ENCODE peak calls at places on chromosome 14, in four cellular contexts. H is PC-3, W is tibial nerve, C is K562. Y is an unnamed sample. For H3K4me1, the result is how much of the 10 kb centered on the place peaks cover.

GRCh38 chr14:90495357-90496276 is 98.8 kb downstream of the CALM1 start:
- DNase-seq in H (peak), W (peak), C (peak), Y (peak)

GRCh38 chr14:100654814-100655795 is 67.9 kb upstream of the BEGAIN start:
- DNase-seq in H (peak), W (no peak), C (peak), Y (peak)

GRCh38 chr14:24430143-24430681 is 458 bp downstream of the KHNYN start:
- DNase-seq in H (peak), W (peak), C (peak), Y (peak)

GRCh38 chr14:30756594-30756993 is 117.8 kb upstream of the COCH start:
- DNase-seq in H (no peak), W (no peak), C (no peak), Y (no peak)

GRCh38 chr14:22379727-22380126 is 209.3 kb downstream of the DAD1 start:
- DNase-seq in H (peak), W (no peak), C (no peak), Y (no peak)

GRCh38 chr14:23186913-23187654 is 3.6 kb upstream of the SLC7A8 start:
- DNase-seq in H (peak), W (peak), C (peak), Y (no peak)

GRCh38 chr14:23449314-23449713 is 13.9 kb upstream of the MYH7 start:
- DNase-seq in H (no peak), W (no peak), C (no peak), Y (peak)

GRCh38 chr14:22200977-22201605 is 387.9 kb downstream of the DAD1 start:
- DNase-seq in H (peak), W (no peak), C (peak), Y (no peak)

GRCh38 chr14:80636071-80636470 is 305.5 kb downstream of the CEP128 start:
- DNase-seq in H (peak), W (no peak), C (no peak), Y (no peak)

GRCh38 chr14:77140343-77140936 is 1.2 kb downstream of the ZDHHC22 start:
- DNase-seq in H (no peak), W (no peak), C (no peak), Y (no peak)

GRCh38 chr14:106792543-106792942 is 1266.2 kb downstream of the TMEM121 start:
- DNase-seq in H (no peak), W (no peak), C (no peak), Y (no peak)

GRCh38 chr14:65703996-65704395 is 291.5 kb downstream of the FUT8 start:
- DNase-seq in H (no peak), W (no peak), C (no peak), Y (no peak)

GRCh38 chr14:101738921-101739320 is 22.6 kb upstream of the PPP2R5C start:
- DNase-seq in H (no peak), W (no peak), C (no peak), Y (no peak)

GRCh38 chr14:100546051-100546443 is 41.2 kb downstream of the BEGAIN start:
- DNase-seq in H (peak), W (no peak), C (no peak), Y (no peak)

GRCh38 chr14:78983126-78983525 is 813.0 kb downstream of the NRXN3 start:
- DNase-seq in H (no peak), W (no peak), C (no peak), Y (no peak)

GRCh38 chr14:21987937-21988336 is 314.3 kb upstream of the OR4E1 start:
- DNase-seq in H (peak), W (no peak), C (peak), Y (no peak)

GRCh38 chr14:80428171-80428570 is 216.9 kb upstream of the DIO2 start:
- DNase-seq in H (no peak), W (no peak), C (no peak), Y (no peak)

GRCh38 chr14:78202178-78202577 is 32.0 kb downstream of the NRXN3 start:
- DNase-seq in H (no peak), W (no peak), C (no peak), Y (no peak)

GRCh38 chr14:90644882-90645281 is 171.3 kb downstream of the TTC7B start:
- DNase-seq in H (no peak), W (peak), C (no peak), Y (no peak)

GRCh38 chr14:73269729-73270651 is 32.7 kb downstream of the PAPLN start:
- DNase-seq in H (no peak), W (no peak), C (no peak), Y (no peak)

GRCh38 chr14:93953263-93953662 is 23.1 kb downstream of the ASB2 start:
- DNase-seq in H (no peak), W (no peak), C (no peak), Y (no peak)

GRCh38 chr14:38387821-38388220 is 131.9 kb upstream of the CLEC14A start:
- DNase-seq in H (no peak), W (no peak), C (no peak), Y (no peak)

GRCh38 chr14:72738181-72738611 is 155.7 kb downstream of the DPF3 start:
- DNase-seq in H (no peak), W (no peak), C (no peak), Y (no peak)

GRCh38 chr14:71728386-71728785 is 203.8 kb upstream of the RGS6 start:
- DNase-seq in H (no peak), W (no peak), C (no peak), Y (no peak)

GRCh38 chr14:71725802-71726638 is 206.2 kb upstream of the RGS6 start:
- DNase-seq in H (peak), W (no peak), C (no peak), Y (no peak)

GRCh38 chr14:71729581-71729980 is 202.6 kb upstream of the RGS6 start:
- DNase-seq in H (no peak), W (no peak), C (no peak), Y (no peak)

GRCh38 chr14:71722885-71723284 is 209.3 kb upstream of the RGS6 start:
- DNase-seq in H (no peak), W (no peak), C (no peak), Y (no peak)

DNA sequence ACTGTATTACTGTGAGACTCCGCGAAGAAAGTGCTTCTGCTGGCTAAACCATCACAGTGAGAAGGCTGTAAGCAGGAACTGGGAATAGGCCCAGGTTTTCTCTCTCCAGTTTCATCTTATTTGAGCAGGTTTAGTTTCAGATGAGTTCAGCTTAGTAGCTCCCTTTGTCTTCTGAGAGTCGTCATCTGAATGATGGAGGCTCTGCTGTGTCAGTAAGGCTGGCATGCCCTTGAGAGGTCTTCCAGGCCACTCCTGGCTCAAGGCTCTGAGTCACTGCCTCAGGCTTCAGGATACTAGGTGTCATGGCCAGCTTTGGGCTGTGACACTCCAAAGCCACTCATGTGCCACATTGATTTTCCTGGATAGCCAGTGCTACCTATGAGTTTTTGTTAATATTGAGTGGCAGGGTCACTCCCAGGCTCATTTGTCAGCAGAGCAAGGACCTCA is 205.6 kb upstream of the RGS6 start:
- DNase-seq in H (no peak), W (no peak), C (no peak), Y (no peak)
- TF ChIP-seq CTCF in H (no peak), W (no peak), C (no peak), Y (no peak)

GRCh38 chr14:74739293-74740030 is 23.7 kb upstream of the YLPM1 start:
- DNase-seq in H (peak), W (no peak), C (no peak), Y (no peak)
- H3K4me1 ChIP-seq in H (under half), W (under half), C (under half), Y (under half)

GRCh38 chr14:26282578-26282977 is 315.3 kb downstream of the NOVA1 start:
- DNase-seq in H (no peak), W (no peak), C (no peak), Y (no peak)

GRCh38 chr14:26281280-26281998 is 316.4 kb downstream of the NOVA1 start:
- DNase-seq in H (peak), W (no peak), C (peak), Y (no peak)

GRCh38 chr14:26276757-26277156 is 321.1 kb downstream of the NOVA1 start:
- DNase-seq in H (peak), W (no peak), C (no peak), Y (no peak)
- TF ChIP-seq CTCF in H (peak), W (no peak), C (peak), Y (no peak)

DNA sequence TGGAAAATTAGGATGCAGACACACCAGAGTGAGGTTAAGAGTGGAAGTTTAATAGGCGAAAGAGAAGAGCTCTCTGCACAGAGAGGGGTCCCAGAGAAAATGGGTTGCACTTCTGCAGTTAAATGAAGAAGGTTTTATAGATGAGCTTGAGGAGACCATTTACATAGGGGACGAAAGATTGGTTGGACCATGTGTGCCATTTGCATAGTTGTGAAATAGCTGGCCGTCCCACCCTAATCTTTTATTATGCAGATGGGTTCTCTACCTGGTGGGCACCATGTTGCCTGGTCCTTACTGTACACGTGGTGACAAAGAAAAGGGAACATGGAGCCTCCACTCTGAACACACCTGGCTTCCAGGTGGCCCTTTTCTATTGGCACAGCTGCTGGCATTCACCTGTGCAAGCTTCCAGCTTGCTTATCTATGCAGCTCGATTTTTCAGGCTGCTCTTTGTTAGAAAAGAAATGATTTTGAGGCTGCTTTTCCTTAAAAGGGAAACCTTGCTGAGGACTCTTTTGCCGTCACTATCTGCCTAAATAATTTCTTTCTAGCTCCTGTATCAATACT is 67.1 kb upstream of the SRSF5 start:
- DNase-seq in H (no peak), W (no peak), C (no peak), Y (no peak)
- H3K4me1 ChIP-seq in H (under half), W (under half), C (half or more), Y (under half)

GRCh38 chr14:28300356-28300755 is 466.2 kb upstream of the FOXG1 start:
- DNase-seq in H (no peak), W (no peak), C (no peak), Y (no peak)

GRCh38 chr14:28298156-28298555 is 468.4 kb upstream of the FOXG1 start:
- DNase-seq in H (no peak), W (no peak), C (no peak), Y (no peak)

GRCh38 chr14:28299227-28299626 is 467.4 kb upstream of the FOXG1 start:
- DNase-seq in H (no peak), W (no peak), C (no peak), Y (no peak)

GRCh38 chr14:28297559-28297958 is 469.0 kb upstream of the FOXG1 start:
- DNase-seq in H (no peak), W (no peak), C (no peak), Y (no peak)

GRCh38 chr14:28294834-28295440 is 471.6 kb upstream of the FOXG1 start:
- DNase-seq in H (peak), W (no peak), C (peak), Y (no peak)
- TF ChIP-seq CTCF in H (peak), W (no peak), C (no peak), Y (no peak)

GRCh38 chr14:55665067-55665700 is 85.2 kb downstream of the KTN1 start:
- DNase-seq in H (no peak), W (no peak), C (no peak), Y (no peak)
- H3K4me1 ChIP-seq in H (under half), W (under half), C (under half), Y (under half)

GRCh38 chr14:60357551-60357930 is 108.5 kb downstream of the PPM1A start:
- DNase-seq in H (no peak), W (no peak), C (no peak), Y (no peak)

GRCh38 chr14:60356921-60357550 is 108.0 kb downstream of the PPM1A start:
- DNase-seq in H (no peak), W (no peak), C (no peak), Y (no peak)

GRCh38 chr14:60353410-60353809 is 104.4 kb downstream of the PPM1A start:
- DNase-seq in H (no peak), W (no peak), C (no peak), Y (no peak)

GRCh38 chr14:60350366-60350720 is 101.3 kb downstream of the PPM1A start:
- DNase-seq in H (peak), W (no peak), C (peak), Y (no peak)

GRCh38 chr14:60355768-60356167 is 106.7 kb downstream of the PPM1A start:
- DNase-seq in H (no peak), W (no peak), C (no peak), Y (no peak)
- TF ChIP-seq CTCF in H (no peak), W (no peak), C (no peak), Y (no peak)

GRCh38 chr14:68526420-68527105 is 266.3 kb downstream of the ZFP36L1 start:
- DNase-seq in H (peak), W (no peak), C (no peak), Y (no peak)
- H3K4me1 ChIP-seq in H (under half), W (under half), C (under half), Y (under half)

GRCh38 chr14:61673305-61673704 is 22.0 kb upstream of the HIF1A start:
- DNase-seq in H (no peak), W (no peak), C (no peak), Y (no peak)

GRCh38 chr14:61677469-61677868 is 17.8 kb upstream of the HIF1A start:
- DNase-seq in H (no peak), W (no peak), C (no peak), Y (no peak)

GRCh38 chr14:61678966-61679365 is 16.3 kb upstream of the HIF1A start:
- DNase-seq in H (no peak), W (no peak), C (no peak), Y (no peak)

GRCh38 chr14:61672796-61673195 is 22.5 kb upstream of the HIF1A start:
- DNase-seq in H (no peak), W (no peak), C (no peak), Y (no peak)

DNA sequence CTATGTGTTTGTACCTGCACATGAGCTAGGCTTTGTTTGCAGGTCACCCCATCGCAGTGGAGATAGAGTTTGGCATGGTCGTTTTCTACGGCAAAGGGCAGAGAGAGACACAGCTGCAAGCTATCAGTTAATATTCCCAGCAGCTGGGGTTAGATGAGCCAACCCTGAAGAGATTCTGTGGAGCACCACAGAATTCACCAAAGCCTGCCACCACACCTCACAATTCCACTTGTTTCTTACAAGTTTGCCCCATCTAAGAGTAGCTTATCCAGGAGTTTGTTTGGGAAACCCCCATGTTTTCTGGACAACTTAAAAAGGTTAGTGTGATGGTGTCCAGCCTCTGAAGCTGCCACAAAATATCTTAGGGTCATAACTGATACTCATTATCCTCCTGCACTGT is 20.0 kb upstream of the HIF1A start:
- DNase-seq in H (no peak), W (no peak), C (no peak), Y (no peak)
- TF ChIP-seq CTCF in H (no peak), W (no peak), C (no peak), Y (no peak)

GRCh38 chr14:68583527-68584275 is 209.2 kb downstream of the ZFP36L1 start:
- DNase-seq in H (no peak), W (no peak), C (no peak), Y (no peak)

GRCh38 chr14:68576496-68577244 is 216.2 kb downstream of the ZFP36L1 start:
- DNase-seq in H (peak), W (no peak), C (peak), Y (no peak)

GRCh38 chr14:68578597-68578996 is 214.3 kb downstream of the ZFP36L1 start:
- DNase-seq in H (no peak), W (no peak), C (no peak), Y (no peak)

GRCh38 chr14:68580096-68580640 is 212.7 kb downstream of the ZFP36L1 start:
- DNase-seq in H (no peak), W (no peak), C (no peak), Y (no peak)

DNA sequence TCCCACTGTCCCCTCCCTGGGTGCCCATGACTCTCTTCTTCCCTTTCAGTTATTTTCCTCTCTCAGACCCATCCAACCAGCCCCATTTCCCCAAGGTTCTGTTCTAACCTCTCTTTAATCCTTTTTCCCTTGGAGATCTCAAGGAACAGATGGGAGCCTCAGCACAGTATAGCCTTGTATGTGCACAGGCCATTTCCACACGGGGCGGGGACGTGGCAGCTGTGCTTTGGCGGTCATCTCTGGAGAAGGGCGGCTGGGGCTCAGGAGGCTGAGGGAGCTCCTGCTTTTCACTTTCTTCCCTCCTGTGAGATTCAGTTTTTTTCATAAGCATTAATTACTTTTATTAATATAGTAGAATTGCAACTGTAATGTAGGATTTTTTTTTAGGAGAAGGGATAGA is 212.2 kb downstream of the ZFP36L1 start:
- DNase-seq in H (no peak), W (no peak), C (no peak), Y (no peak)
- H3K4me1 ChIP-seq in H (under half), W (under half), C (under half), Y (under half)

Y was measured in CD8-positive, alpha-beta T cell.